ENCODE peak calls at places on chromosomes 4 and X, in six cellular contexts. B is neuronal stem cell, A is IMR-90, Z is H1, K is mesenchymal stem cell, M is H9. S is an unnamed sample. For H3K4me1, the result is how much of the 10 kb centered on the place peaks cover.

GRCh38 chr4:157713342-157713741 is 459.5 kb downstream of the GASK1B start:
- DNase-seq in M (no peak), K (no peak), Z (no peak), B (no peak), A (no peak), S (peak)

GRCh38 chr4:76947369-76947768 is 2.2 kb upstream of the SEPTIN11 start:
- DNase-seq in M (no peak), A (no peak), K (peak), Z (no peak), B (no peak), S (peak)

GRCh38 chr4:128810331-128810870 is 901 bp downstream of the JADE1 start:
- DNase-seq in M (no peak), A (peak), K (peak), Z (no peak), B (no peak), S (peak)

GRCh38 chr4:10120943-10121567 is 4.5 kb upstream of the WDR1 start:
- DNase-seq in B (no peak), K (no peak), A (no peak), M (no peak), Z (no peak), S (no peak)

GRCh38 chr4:151750156-151750555 is 10.7 kb downstream of the GATB start:
- DNase-seq in K (no peak), M (no peak), Z (no peak), A (no peak), B (no peak), S (no peak)

GRCh38 chr4:143302526-143302925 is 34.1 kb upstream of the GAB1 start:
- DNase-seq in M (no peak), A (peak), K (no peak), B (no peak), Z (no peak), S (peak)

GRCh38 chr4:66555301-66555700 is 885.0 kb upstream of the EPHA5 start:
- DNase-seq in A (peak), M (no peak), K (peak), Z (no peak), B (no peak), S (no peak)

GRCh38 chrX:105460366-105460765 is 239.9 kb upstream of the TEX13A start:
- DNase-seq in M (no peak), B (no peak), K (peak), Z (no peak), A (no peak), S (no peak)

GRCh38 chrX:153609917-153610833 is 11.2 kb upstream of the CCNQ start:
- DNase-seq in K (peak), A (peak), Z (peak), M (peak), B (peak), S (peak)

GRCh38 chr4:15131551-15131950 is 129.3 kb downstream of the CPEB2 start:
- DNase-seq in Z (no peak), K (no peak), M (no peak), A (no peak), B (no peak), S (peak)

GRCh38 chrX:105872921-105873320 is 50.6 kb downstream of the NRK start:
- DNase-seq in K (no peak), Z (no peak), A (no peak), B (no peak), M (no peak), S (no peak)

GRCh38 chr4:156169011-156169410 is 215.3 kb upstream of the CTSO start:
- DNase-seq in A (peak), K (peak), Z (peak), B (peak), M (peak), S (peak)

GRCh38 chr4:30716671-30717207 is 3.4 kb upstream of the PCDH7 start:
- DNase-seq in K (peak), B (peak), M (no peak), Z (no peak), A (no peak), S (peak)

GRCh38 chr4:169229571-169230028 is 41.2 kb downstream of the SH3RF1 start:
- DNase-seq in B (no peak), A (peak), M (no peak), Z (no peak), K (peak), S (peak)

GRCh38 chrX:12951590-12951965 is 23.3 kb upstream of the TMSB4X start:
- DNase-seq in K (no peak), A (no peak), Z (no peak), B (no peak), M (no peak), S (no peak)

GRCh38 chrX:66054978-66055377 is 15.1 kb upstream of the VSIG4 start:
- DNase-seq in K (no peak), B (no peak), M (no peak), A (no peak), Z (no peak), S (no peak)
- H3K4me1 ChIP-seq in K (under half), B (under half), M (under half), A (under half), Z (under half), S (under half)

DNA sequence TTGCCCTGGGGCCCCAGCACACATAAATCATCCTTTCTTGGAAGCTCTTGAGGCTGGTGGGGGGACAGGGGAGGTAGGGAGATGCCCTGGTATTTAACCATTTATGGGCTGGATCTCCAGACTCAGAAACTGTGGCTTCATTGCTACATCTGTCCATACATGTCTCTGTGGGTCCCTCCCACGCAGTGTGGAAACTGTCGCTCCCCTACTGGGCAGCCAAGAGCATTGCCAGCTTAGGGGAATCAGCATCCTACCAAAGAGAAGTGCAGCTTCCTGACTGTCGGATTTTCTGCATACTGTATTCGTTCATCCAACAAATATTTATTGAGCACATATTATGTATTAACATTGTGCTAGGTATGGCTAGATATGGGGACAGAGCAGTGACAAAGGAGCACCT is 3.7 kb downstream of the GRIPAP1 start:
- DNase-seq in Z (no peak), M (no peak), A (no peak), B (no peak), K (no peak), S (no peak)
- H2BK15ac ChIP-seq in Z (no peak), M (no peak), A (no peak), B (no peak), K (no peak), S (no peak)

DNA sequence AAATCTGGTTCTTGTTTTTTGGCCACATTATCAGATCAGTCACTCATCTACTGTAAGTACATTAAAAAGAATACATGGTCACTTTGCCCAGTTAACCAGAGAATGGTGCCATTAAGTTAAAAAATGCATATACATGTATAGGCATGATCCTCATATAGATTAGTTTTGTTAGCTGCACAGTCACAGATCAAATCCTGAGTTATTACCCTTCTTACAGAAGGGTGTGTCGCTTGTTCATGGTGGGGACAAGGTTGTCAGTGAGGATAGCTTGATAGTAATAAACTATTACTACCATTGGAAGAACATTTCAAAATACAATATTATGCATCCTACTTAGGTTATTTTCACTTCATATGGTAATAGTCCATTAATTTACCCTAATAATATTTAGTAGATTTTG is 48.5 kb downstream of the GALNT7 start:
- DNase-seq in M (no peak), A (no peak), K (no peak), B (no peak), Z (no peak), S (no peak)
- H3K4me2 ChIP-seq in M (no peak), A (no peak), K (no peak), B (no peak), Z (no peak), S (no peak)

DNA sequence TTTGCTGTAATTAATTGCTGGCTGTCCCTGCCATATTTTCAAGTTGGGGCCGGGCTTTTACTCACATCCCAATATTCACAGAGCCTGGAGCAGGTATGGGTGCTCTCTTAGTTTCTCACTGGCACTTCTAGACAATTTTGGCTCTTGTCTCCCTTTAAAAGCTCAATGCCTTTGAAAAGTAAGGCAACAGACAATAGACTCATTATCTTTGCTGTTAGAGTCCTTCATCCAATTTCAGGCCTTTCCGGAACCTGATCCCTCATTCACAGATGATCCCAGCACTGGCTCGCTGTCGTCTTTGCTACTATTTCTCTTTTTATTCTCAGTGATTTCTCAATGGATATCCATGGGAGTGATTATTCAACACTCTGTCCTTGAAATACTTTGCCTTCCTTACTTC is 6.7 kb downstream of the ARSJ start:
- DNase-seq in M (no peak), Z (no peak), B (no peak), K (no peak), A (no peak), S (no peak)
- H3K4me1 ChIP-seq in M (under half), Z (under half), B (under half), K (under half), A (under half), S (under half)

DNA sequence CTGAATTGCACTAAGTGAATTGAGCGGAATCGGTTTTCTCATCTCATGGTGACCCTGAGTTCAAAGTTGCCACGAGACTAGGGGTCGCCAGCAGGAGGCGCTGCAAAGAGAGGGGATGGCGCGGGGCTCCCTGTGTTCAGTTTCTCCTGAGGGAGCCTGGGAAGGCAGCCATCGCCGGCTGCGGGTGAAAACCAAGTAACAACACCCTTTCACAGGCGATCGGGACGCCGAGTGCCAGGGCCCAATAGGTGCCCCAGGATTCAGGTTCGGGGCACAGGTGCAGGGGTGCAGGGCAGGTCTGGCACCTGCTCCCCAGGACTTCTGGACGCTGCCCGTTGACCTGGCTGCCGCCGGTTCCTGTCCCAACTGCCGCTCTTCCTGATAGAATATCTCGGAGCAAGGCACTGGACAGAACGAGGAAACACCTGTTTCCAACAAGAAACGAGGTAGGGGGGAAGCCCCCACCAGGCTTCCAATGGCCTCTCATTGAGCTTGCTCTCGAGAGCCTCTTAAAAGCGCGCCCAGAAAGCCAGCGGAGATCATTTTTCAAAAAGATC is 1.1 kb upstream of the FGF16 start:
- DNase-seq in K (no peak), Z (peak), M (peak), A (no peak), B (no peak), S (peak)
- H2BK15ac ChIP-seq in K (no peak), Z (no peak), M (no peak), A (no peak), B (no peak), S (no peak)

DNA sequence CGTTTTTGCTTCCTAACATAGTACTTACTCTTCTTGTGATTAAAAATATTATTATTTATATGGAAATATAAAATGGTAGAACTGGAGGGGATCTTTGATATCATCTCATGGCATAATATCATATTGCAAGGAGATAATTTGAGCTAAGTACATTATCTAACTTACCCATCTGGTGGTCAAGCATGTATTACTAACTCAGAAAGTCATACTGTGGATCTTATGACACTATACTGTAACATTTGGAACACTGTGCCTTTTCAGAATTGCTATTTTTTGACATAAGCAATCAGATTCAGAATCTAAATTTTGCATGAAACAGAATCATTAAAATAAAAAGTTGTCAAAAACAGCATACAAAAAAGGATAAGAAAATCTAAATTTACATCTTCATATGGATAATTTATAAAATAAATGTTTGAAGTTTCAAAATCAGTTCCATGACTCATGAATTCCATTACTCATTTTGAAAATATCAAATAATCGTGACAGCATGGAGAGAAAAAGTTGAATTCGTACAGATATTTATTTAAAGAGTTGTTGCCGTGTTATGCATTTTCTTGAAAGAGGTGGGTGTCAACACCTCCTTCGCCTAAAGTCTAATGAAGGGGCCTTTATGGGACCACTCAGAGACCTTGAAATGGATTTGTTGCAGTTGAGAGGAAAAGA is 928.1 kb downstream of the PDHA2 start:
- DNase-seq in Z (no peak), M (no peak), B (no peak), K (no peak), A (no peak), S (no peak)
- H3K4me2 ChIP-seq in Z (no peak), M (no peak), B (no peak), K (no peak), A (no peak), S (no peak)

S was measured in mesendoderm.